ENCODE peak calls at places on chromosomes 5 and 9, in seven cellular contexts. L, E, N, B, C, D and H are unnamed samples.

GRCh38 chr9:89686134-89686533 is 81.3 kb downstream of the GADD45G start:
- DNase-seq in L (no peak), E (no peak), N (no peak), B (no peak), C (no peak), D (peak), H (no peak)

GRCh38 chr5:79140553-79140952 is 28.9 kb downstream of the BHMT start:
- DNase-seq in L (no peak), E (no peak), N (no peak), B (no peak), C (no peak), D (no peak), H (no peak)

GRCh38 chr5:40270274-40270855 is 409.4 kb upstream of the PTGER4 start:
- DNase-seq in L (no peak), E (no peak), N (no peak), B (no peak), C (no peak), D (no peak), H (no peak)

GRCh38 chr9:134656334-134657034 is 14.9 kb downstream of the COL5A1 start:
- DNase-seq in L (peak), E (no peak), N (no peak), B (no peak), C (no peak), D (no peak), H (no peak)

GRCh38 chr9:91089405-91090131 is 272.1 kb downstream of the AUH start:
- DNase-seq in L (no peak), E (no peak), N (peak), B (no peak), C (no peak), D (peak), H (peak)

GRCh38 chr5:147522435-147522834 is 12.6 kb upstream of the DPYSL3 start:
- DNase-seq in L (no peak), E (no peak), N (no peak), B (no peak), C (no peak), D (peak), H (no peak)

GRCh38 chr5:77777911-77778310 is 1.8 kb upstream of the TBCA start:
- DNase-seq in L (no peak), E (no peak), N (no peak), B (no peak), C (no peak), D (no peak), H (no peak)

GRCh38 chr5:136053336-136054121 is 24.7 kb downstream of the TGFBI start:
- DNase-seq in L (no peak), E (no peak), N (peak), B (no peak), C (no peak), D (no peak), H (peak)

GRCh38 chr9:127418037-127418471 is 6.1 kb upstream of the ZNF79 start:
- DNase-seq in L (no peak), E (no peak), N (no peak), B (peak), C (peak), D (no peak), H (no peak)

GRCh38 chr5:74542477-74542876 is 98.1 kb downstream of the ENC1 start:
- DNase-seq in L (no peak), E (no peak), N (no peak), B (no peak), C (no peak), D (no peak), H (no peak)

GRCh38 chr5:991472-992267 is 16.9 kb upstream of the NKD2 start:
- DNase-seq in L (no peak), E (no peak), N (no peak), B (no peak), C (no peak), D (no peak), H (no peak)